ENCODE peak calls at places on chromosome 2, in nine cellular contexts. T is activated CD8-positive, alpha-beta memory T cell treated with anti-CD3 and anti-CD28 coated beads for 4 hours; P is mesothelial cell of epicardium; S is adrenal gland; J is A549; M is PC-9; R is AG08396; A is body of pancreas; V is posterior cingulate gyrus. L is an unnamed sample.

GRCh38 chr2:154049561-154049960 is 177.8 kb downstream of the GALNT13 start:
- DNase-seq in T (no peak), P (no peak), S (no peak), J (no peak), M (no peak), R (no peak), A (no peak), V (no peak), L (no peak)

GRCh38 chr2:14480120-14480519 is 152.4 kb upstream of the LRATD1 start:
- DNase-seq in T (no peak), P (no peak), S (no peak), J (no peak), M (no peak), R (no peak), A (no peak), V (no peak), L (no peak)

GRCh38 chr2:217952409-217952808 is 50.4 kb downstream of the TNS1 start:
- DNase-seq in T (no peak), P (no peak), S (no peak), J (no peak), M (no peak), R (no peak), A (peak; percentile 8), V (no peak), L (peak; percentile 20)

GRCh38 chr2:64489081-64489761 is 34.9 kb upstream of the AFTPH start:
- DNase-seq in T (no peak), P (no peak), S (no peak), J (no peak), M (no peak), R (no peak), A (no peak), V (no peak), L (no peak)

GRCh38 chr2:37168217-37168981 is 11.6 kb upstream of the EIF2AK2 start:
- DNase-seq in T (no peak), P (no peak), S (peak; percentile 25), J (peak; percentile 60), M (peak; percentile 38), R (peak; percentile 64), A (no peak), V (no peak), L (peak; percentile 4)

GRCh38 chr2:55224761-55225261 is 7.3 kb downstream of the CLHC1 start:
- DNase-seq in T (no peak), P (no peak), S (peak; percentile 79), J (peak; percentile 37), M (no peak), R (no peak), A (no peak), V (no peak), L (no peak)

GRCh38 chr2:18046558-18046957 is 168.1 kb downstream of the KCNS3 start:
- DNase-seq in T (no peak), P (no peak), S (peak; percentile 15), J (no peak), M (no peak), R (peak; percentile 14), A (no peak), V (no peak), L (no peak)

GRCh38 chr2:206515580-206515979 is 72.2 kb downstream of the ADAM23 start:
- DNase-seq in T (no peak), P (no peak), S (no peak), J (no peak), M (no peak), R (no peak), A (no peak), V (no peak), L (no peak)

GRCh38 chr2:132773331-132773730 is 103.3 kb upstream of the LYPD1 start:
- DNase-seq in T (no peak), P (no peak), S (no peak), J (no peak), M (no peak), R (no peak), A (no peak), V (no peak), L (no peak)

GRCh38 chr2:121483021-121483420 is 47.7 kb upstream of the RNU4ATAC start:
- DNase-seq in T (no peak), P (no peak), S (no peak), J (no peak), M (no peak), R (no peak), A (no peak), V (no peak), L (no peak)

GRCh38 chr2:129765326-129766158 is 213.9 kb upstream of the RAB6C start:
- DNase-seq in T (no peak), P (no peak), S (no peak), J (no peak), M (no peak), R (no peak), A (no peak), V (no peak), L (no peak)

GRCh38 chr2:239321596-239322413 is 79.0 kb downstream of the HDAC4 start:
- DNase-seq in T (peak; percentile 18), P (no peak), S (peak; percentile 13), J (no peak), M (no peak), R (no peak), A (no peak), V (no peak), L (no peak)

GRCh38 chr2:238644095-238645081 is 203.5 kb upstream of the TWIST2 start:
- DNase-seq in T (no peak), P (no peak), S (peak; percentile 85), J (peak; percentile 84), M (peak; percentile 69), R (peak; percentile 78), A (no peak), V (no peak), L (no peak)

GRCh38 chr2:199460808-199461454 is 3.2 kb upstream of the SATB2 start:
- DNase-seq in T (no peak), P (no peak), S (no peak), J (no peak), M (no peak), R (no peak), A (no peak), V (no peak), L (no peak)

GRCh38 chr2:191580581-191580980 is 97.4 kb upstream of the NABP1 start:
- DNase-seq in T (no peak), P (no peak), S (no peak), J (no peak), M (no peak), R (no peak), A (no peak), V (no peak), L (no peak)

GRCh38 chr2:239075918-239076727 is 228.2 kb downstream of the TWIST2 start:
- DNase-seq in T (no peak), P (no peak), S (no peak), J (no peak), M (no peak), R (no peak), A (no peak), V (no peak), L (no peak)

GRCh38 chr2:227164745-227165350 is 424 bp downstream of the COL4A3 start:
- DNase-seq in T (no peak), P (peak; percentile 23), S (peak; percentile 71), J (peak; percentile 67), M (peak; percentile 33), R (no peak), A (peak; percentile 43), V (no peak), L (peak; percentile 71)

GRCh38 chr2:149650006-149650405 is 62.4 kb upstream of the MMADHC start:
- DNase-seq in T (no peak), P (no peak), S (peak; percentile 14), J (no peak), M (no peak), R (no peak), A (no peak), V (no peak), L (no peak)

GRCh38 chr2:149329068-149329467 is 1.3 kb upstream of the LYPD6 start:
- DNase-seq in T (no peak), P (no peak), S (no peak), J (no peak), M (no peak), R (peak; percentile 25), A (peak; percentile 26), V (no peak), L (no peak)

GRCh38 chr2:152585830-152586484 is 131.3 kb downstream of the PRPF40A start:
- DNase-seq in T (no peak), P (no peak), S (peak; percentile 87), J (peak; percentile 19), M (no peak), R (peak; percentile 75), A (no peak), V (no peak), L (peak; percentile 64)

GRCh38 chr2:71930073-71930681 is 217.5 kb downstream of the CYP26B1 start:
- DNase-seq in T (no peak), P (no peak), S (no peak), J (peak; percentile 33), M (no peak), R (peak; percentile 48), A (no peak), V (no peak), L (no peak)

L was measured in thyroid gland.